ENCODE peak calls at places on chromosomes 13 and 19, in five cellular contexts. B, C, Q, T and G are unnamed samples.

GRCh38 chr19:31991984-31992655 is 353.3 kb upstream of the ZNF507 start:
- DNase-seq in Q (no peak), T (no peak), C (no peak), B (no peak), G (no peak)

GRCh38 chr19:54523403-54523802 is 20.8 kb downstream of the LAIR2 start:
- DNase-seq in T (no peak), C (no peak), B (no peak), Q (no peak), G (no peak)

GRCh38 chr13:36432106-36432544 is at the start of gene CCNA1:
- DNase-seq in Q (peak; percentile 62), T (no peak), C (peak; percentile 24), B (no peak), G (no peak)

GRCh38 chr19:17073869-17074627 is 1.2 kb downstream of the HAUS8 start:
- DNase-seq in B (peak; percentile 38), T (peak; percentile 85), C (no peak), Q (no peak), G (no peak)

GRCh38 chr13:88107486-88108044 is 436.4 kb downstream of the SLITRK5 start:
- DNase-seq in Q (no peak), T (no peak), C (no peak), B (no peak), G (no peak)

GRCh38 chr19:15373644-15374043 is 5.9 kb downstream of the AKAP8 start:
- DNase-seq in Q (no peak), C (no peak), T (no peak), B (no peak), G (no peak)

GRCh38 chr19:7682175-7682855 is 1.7 kb downstream of the TRAPPC5 start:
- DNase-seq in B (no peak), Q (no peak), T (no peak), C (no peak), G (no peak)

GRCh38 chr19:33064778-33065550 is at the start of gene RHPN2:
- DNase-seq in C (peak; percentile 52), B (peak; percentile 32), T (peak; percentile 28), Q (peak; percentile 85), G (peak; percentile 75)

GRCh38 chr13:71412231-71412630 is 454.8 kb downstream of the DACH1 start:
- DNase-seq in Q (no peak), B (no peak), T (no peak), C (no peak), G (no peak)

GRCh38 chr19:43305642-43306041 is 36.3 kb upstream of the PSG9 start:
- DNase-seq in T (no peak), C (no peak), Q (no peak), B (no peak), G (no peak)

GRCh38 chr19:40717880-40718773 is 1.2 kb downstream of the ITPKC start:
- DNase-seq in B (no peak), Q (peak; percentile 6), C (peak; percentile 58), T (peak; percentile 28), G (no peak)

GRCh38 chr13:110455941-110456340 is 105.6 kb downstream of the RAB20 start:
- DNase-seq in B (peak; percentile 59), Q (peak; percentile 80), C (peak; percentile 72), T (peak; percentile 69), G (peak; percentile 95)

GRCh38 chr13:51394724-51395123 is 55.2 kb downstream of the SERPINE3 start:
- DNase-seq in Q (no peak), C (no peak), T (no peak), B (no peak), G (no peak)

GRCh38 chr13:110272651-110273050 is 34.3 kb downstream of the COL4A1 start:
- DNase-seq in C (no peak), B (no peak), T (no peak), Q (no peak), G (no peak)

GRCh38 chr19:27745978-27746542 is 1466.9 kb downstream of the UQCRFS1 start:
- DNase-seq in C (no peak), T (no peak), Q (no peak), B (no peak), G (peak; percentile 24)

GRCh38 chr13:97222934-97223710 is 989 bp downstream of the MBNL2 start:
- DNase-seq in C (no peak), Q (no peak), T (peak; percentile 5), B (no peak), G (no peak)

DNA sequence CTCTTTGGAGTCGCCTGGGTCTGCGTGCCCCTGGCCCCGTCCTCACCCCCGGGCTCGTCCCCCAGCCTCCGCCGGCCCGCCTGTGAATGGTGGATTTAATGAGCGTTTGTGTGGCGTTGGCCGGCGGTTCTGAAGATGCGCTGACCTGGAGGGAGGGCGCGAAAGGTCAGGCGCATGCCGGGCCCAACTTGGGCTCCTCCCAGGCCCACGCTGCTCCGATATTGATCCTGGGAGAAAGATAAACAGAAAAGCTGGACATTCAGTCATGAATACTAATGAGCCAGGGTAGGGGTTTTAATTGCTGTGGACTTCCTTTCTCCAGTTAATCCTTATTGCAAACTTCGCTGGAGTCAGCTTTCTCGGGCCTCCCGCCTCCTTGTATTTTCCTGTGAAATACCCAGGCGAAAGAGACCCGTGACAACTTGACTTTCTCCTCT is 10.2 kb downstream of the ZIC2 start:
- DNase-seq in B (no peak), T (no peak), Q (no peak), C (no peak), G (no peak)
- H3K4me1 ChIP-seq in B (peaks cover 17% of the 10 kb centered on the region), T (no peaks in the 10 kb centered on the region), Q (no peaks in the 10 kb centered on the region), C (no peaks in the 10 kb centered on the region), G (peaks cover 19% of the 10 kb centered on the region)

GRCh38 chr13:113815151-113816058 is 48.5 kb downstream of the GAS6 start:
- DNase-seq in T (peak; percentile 84), B (no peak), C (no peak), Q (no peak), G (peak; percentile 59)
- H3K4me3 ChIP-seq in T (peak overlapping the region; percentile 98), B (peak overlapping the region; percentile 54), C (peak overlapping the region; percentile 11), Q (no peak overlapping the region), G (no peak overlapping the region)

GRCh38 chr19:53254451-53255341 is at the start of gene ZNF677:
- DNase-seq in T (no peak), B (peak; percentile 90), Q (peak; percentile 91), C (peak; percentile 93), G (peak; percentile 1)
- H3K27ac ChIP-seq in T (no peak within 1 kb of the TSS), B (no peak within 1 kb of the TSS), Q (peak within 1 kb of the TSS; percentile 94), C (peak within 1 kb of the TSS; percentile 76), G (no peak within 1 kb of the TSS)

GRCh38 chr19:4256563-4256962 is 9.7 kb downstream of the YJU2 start:
- DNase-seq in T (no peak), B (no peak), Q (no peak), C (no peak), G (no peak)
- H3K4me1 ChIP-seq in T (no peaks in the 10 kb centered on the region), B (no peaks in the 10 kb centered on the region), Q (no peaks in the 10 kb centered on the region), C (no peaks in the 10 kb centered on the region), G (no peaks in the 10 kb centered on the region)

DNA sequence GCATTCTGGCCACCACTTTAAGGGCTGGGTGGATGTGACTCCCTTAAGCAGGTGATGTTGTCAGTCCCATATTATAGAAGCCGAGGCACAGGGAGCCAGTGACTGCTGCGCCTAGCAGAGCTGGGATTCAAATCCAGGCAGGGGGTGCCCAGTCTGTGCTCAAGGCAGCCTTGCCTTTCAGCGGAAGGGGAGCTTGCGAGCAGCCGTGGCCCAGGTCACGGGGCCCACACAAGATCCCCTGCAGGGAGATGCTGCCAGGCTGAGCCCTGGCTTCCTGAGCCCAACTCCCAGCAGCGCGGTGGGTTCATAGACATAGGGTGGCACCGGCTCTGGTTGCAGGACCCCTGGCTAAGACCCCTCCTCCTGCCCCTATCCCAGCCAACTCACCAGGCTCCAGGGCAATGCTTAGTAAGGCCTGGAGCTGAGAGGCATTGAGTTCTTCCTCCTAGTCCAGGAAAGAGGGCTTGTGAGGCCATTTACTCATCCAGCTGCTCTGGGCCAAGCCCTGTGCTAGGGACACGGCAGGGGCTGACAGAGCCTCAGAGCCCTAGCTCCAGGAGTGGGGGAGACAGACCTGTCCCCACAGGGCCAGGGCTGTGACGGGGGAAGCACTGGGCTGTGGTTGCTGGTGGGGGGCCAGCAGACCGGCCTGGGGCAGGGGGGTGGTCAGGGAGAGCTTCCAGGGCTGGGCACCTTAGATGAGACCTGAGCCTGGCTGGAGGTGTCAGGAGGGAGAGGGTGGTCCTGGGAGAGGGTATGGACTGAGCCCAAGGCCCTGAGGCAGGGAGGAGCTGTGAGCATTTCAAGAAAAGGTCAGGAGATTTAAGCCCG is 9.6 kb downstream of the CAPN12 start:
- DNase-seq in T (peak; percentile 66), C (no peak), Q (no peak), B (peak; percentile 45), G (no peak)
- H3K4me3 ChIP-seq in T (no peak overlapping the region), C (no peak overlapping the region), Q (no peak overlapping the region), B (peak overlapping the region; percentile 50), G (no peak overlapping the region)

DNA sequence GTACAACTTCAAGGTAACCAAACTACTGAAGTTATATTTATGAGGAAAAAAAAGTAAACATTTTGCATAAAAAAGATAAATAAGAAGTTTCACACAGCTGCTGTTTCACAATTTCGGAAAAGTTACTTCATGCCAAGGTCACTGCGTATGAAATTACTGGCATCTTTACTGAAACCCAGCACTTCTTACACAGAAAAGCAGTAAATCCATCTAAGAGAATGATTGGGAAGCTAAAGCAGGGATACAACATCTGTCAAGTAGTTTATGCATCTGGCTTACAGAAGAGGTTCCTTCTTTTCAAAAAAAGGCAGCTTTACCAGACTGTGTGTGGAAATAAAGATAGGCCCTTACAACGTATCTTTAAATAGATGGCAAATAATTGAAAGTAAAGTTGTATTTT is 733.6 kb upstream of the ATXN8OS start:
- DNase-seq in Q (no peak), B (no peak), C (no peak), T (no peak), G (no peak)
- H3K27ac ChIP-seq in Q (no peak overlapping the region), B (no peak overlapping the region), C (no peak overlapping the region), T (no peak overlapping the region), G (no peak overlapping the region)

DNA sequence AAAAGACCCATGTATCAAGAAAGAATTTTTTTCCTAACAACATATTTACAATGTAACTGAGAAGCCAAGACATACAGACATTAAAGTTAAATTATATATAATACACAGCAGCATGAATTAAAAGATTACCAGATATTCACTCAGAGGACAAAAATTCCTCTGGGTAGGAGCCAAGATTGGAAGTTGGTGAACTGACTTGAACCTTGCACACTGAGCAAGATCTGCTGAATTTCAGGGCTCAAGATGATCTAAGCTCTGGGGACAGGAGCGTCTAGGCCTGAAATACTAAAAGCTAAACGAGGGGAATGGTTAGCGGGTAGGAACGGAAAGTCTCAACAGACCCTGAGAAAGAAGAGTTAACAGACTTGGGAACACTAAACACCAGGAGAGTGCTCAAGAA is 8.5 kb downstream of the FOXO1 start:
- DNase-seq in Q (no peak), T (no peak), C (no peak), B (no peak), G (no peak)
- H3K4me1 ChIP-seq in Q (peaks cover 14% of the 10 kb centered on the region), T (peaks cover 90% of the 10 kb centered on the region), C (peaks cover 67% of the 10 kb centered on the region), B (peaks cover 85% of the 10 kb centered on the region), G (peaks cover 12% of the 10 kb centered on the region)

DNA sequence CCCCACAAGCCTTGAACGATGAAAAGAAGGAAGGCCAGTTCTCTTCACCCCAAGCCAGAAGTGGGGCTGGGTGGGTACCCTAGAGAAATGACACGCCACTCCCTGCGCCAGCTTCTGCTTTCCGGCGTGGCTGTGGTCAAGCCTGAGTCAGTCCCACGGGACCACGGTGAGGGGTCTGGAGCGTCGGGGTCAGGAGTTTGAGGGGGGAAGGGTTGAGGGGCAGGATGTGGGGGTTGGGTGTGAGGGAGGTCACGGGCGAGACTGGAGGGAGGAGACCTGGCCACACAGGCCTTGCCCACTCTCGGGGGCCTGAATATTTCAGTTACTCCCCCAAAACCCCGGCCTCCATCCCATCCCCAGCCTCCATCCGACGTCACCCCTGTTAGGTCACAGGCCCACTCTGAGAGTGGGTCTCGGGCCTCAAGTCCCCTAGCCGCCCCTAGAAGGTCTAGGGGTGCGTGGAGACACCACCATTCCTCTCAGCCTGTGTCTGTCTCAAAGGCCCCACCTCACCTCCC is 500 bp upstream of the IFI30 start:
- DNase-seq in B (no peak), Q (no peak), T (peak; percentile 44), C (peak; percentile 69), G (no peak)
- H3K4me3 ChIP-seq in B (peak overlapping the region; percentile 58), Q (no peak overlapping the region), T (peak overlapping the region; percentile 88), C (peak overlapping the region; percentile 79), G (no peak overlapping the region)